ENCODE peak calls at places on chromosomes 5 and 9, in five cellular contexts. One of them, this sample, is unnamed.
A peak's percentile ranks its signal among the peaks of the same experiment; 100 is the strongest.

GRCh38 chr5:107484261-107484660 is 186.5 kb downstream of the EFNA5 start:
- DNase-seq in progenitor cell of endocrine pancreas: no peak
- DNase-seq in A549: no peak
- DNase-seq in psoas muscle: no peak
- DNase-seq in heart right ventricle: no peak
- DNase-seq in this sample: no peak

GRCh38 chr5:98651715-98652114 is 121.7 kb upstream of the RGMB start:
- DNase-seq in progenitor cell of endocrine pancreas: no peak
- DNase-seq in A549: no peak
- DNase-seq in psoas muscle: no peak
- DNase-seq in heart right ventricle: no peak
- DNase-seq in this sample: no peak

GRCh38 chr5:177154003-177154643 is 20.6 kb downstream of the NSD1 start:
- DNase-seq in progenitor cell of endocrine pancreas: no peak
- DNase-seq in A549: no peak
- DNase-seq in psoas muscle: no peak
- DNase-seq in heart right ventricle: no peak
- DNase-seq in this sample: no peak

GRCh38 chr9:117414220-117414905 is 494 bp downstream of the ASTN2 start:
- DNase-seq in progenitor cell of endocrine pancreas: peak; percentile 37
- DNase-seq in A549: peak; percentile 39
- DNase-seq in psoas muscle: peak; percentile 25
- DNase-seq in heart right ventricle: no peak
- DNase-seq in this sample: no peak

GRCh38 chr5:61311836-61312808 is 19.9 kb upstream of the ZSWIM6 start:
- DNase-seq in progenitor cell of endocrine pancreas: no peak
- DNase-seq in A549: peak; percentile 92
- DNase-seq in psoas muscle: no peak
- DNase-seq in heart right ventricle: no peak
- DNase-seq in this sample: no peak

GRCh38 chr5:97840643-97841042 is 657.6 kb upstream of the RIOK2 start:
- DNase-seq in progenitor cell of endocrine pancreas: no peak
- DNase-seq in A549: no peak
- DNase-seq in psoas muscle: no peak
- DNase-seq in heart right ventricle: no peak
- DNase-seq in this sample: no peak

GRCh38 chr9:36423196-36423595 is 23.1 kb upstream of the RNF38 start:
- DNase-seq in progenitor cell of endocrine pancreas: no peak
- DNase-seq in A549: no peak
- DNase-seq in psoas muscle: no peak
- DNase-seq in heart right ventricle: no peak
- DNase-seq in this sample: no peak

GRCh38 chr9:108130896-108131295 is 641.3 kb upstream of the KLF4 start:
- DNase-seq in progenitor cell of endocrine pancreas: no peak
- DNase-seq in A549: no peak
- DNase-seq in psoas muscle: no peak
- DNase-seq in heart right ventricle: no peak
- DNase-seq in this sample: no peak

GRCh38 chr5:147208134-147208533 is 26.7 kb upstream of the STK32A start:
- DNase-seq in progenitor cell of endocrine pancreas: no peak
- DNase-seq in A549: no peak
- DNase-seq in psoas muscle: no peak
- DNase-seq in heart right ventricle: no peak
- DNase-seq in this sample: no peak

GRCh38 chr5:165321912-165322311 is 1816.5 kb downstream of the MAT2B start:
- DNase-seq in progenitor cell of endocrine pancreas: no peak
- DNase-seq in A549: no peak
- DNase-seq in psoas muscle: no peak
- DNase-seq in heart right ventricle: no peak
- DNase-seq in this sample: no peak

GRCh38 chr9:129027685-129028191 is 393 bp downstream of the SH3GLB2 start:
- DNase-seq in progenitor cell of endocrine pancreas: no peak
- DNase-seq in A549: peak; percentile 66
- DNase-seq in psoas muscle: no peak
- DNase-seq in heart right ventricle: peak; percentile 47
- DNase-seq in this sample: no peak

GRCh38 chr5:178398856-178399722 is 166.5 kb upstream of the PHYKPL start:
- DNase-seq in progenitor cell of endocrine pancreas: no peak
- DNase-seq in A549: no peak
- DNase-seq in psoas muscle: no peak
- DNase-seq in heart right ventricle: no peak
- DNase-seq in this sample: no peak

GRCh38 chr9:103545260-103545659 is 548.8 kb upstream of the SMC2 start:
- DNase-seq in progenitor cell of endocrine pancreas: no peak
- DNase-seq in A549: no peak
- DNase-seq in psoas muscle: no peak
- DNase-seq in heart right ventricle: no peak
- DNase-seq in this sample: no peak

GRCh38 chr5:111997308-111998159 is 240.5 kb upstream of the NREP start:
- DNase-seq in progenitor cell of endocrine pancreas: no peak
- DNase-seq in A549: peak; percentile 7
- DNase-seq in psoas muscle: peak; percentile 25
- DNase-seq in heart right ventricle: peak; percentile 5
- DNase-seq in this sample: no peak

GRCh38 chr9:35562895-35563746 is 41.9 kb upstream of the TESK1 start:
- DNase-seq in progenitor cell of endocrine pancreas: no peak
- DNase-seq in A549: no peak
- DNase-seq in psoas muscle: no peak
- DNase-seq in heart right ventricle: no peak
- DNase-seq in this sample: no peak

GRCh38 chr9:124770359-124771020 is 621 bp downstream of the NR6A1 start:
- DNase-seq in progenitor cell of endocrine pancreas: no peak
- DNase-seq in A549: peak; percentile 53
- DNase-seq in psoas muscle: peak; percentile 32
- DNase-seq in heart right ventricle: no peak
- DNase-seq in this sample: no peak

GRCh38 chr5:172113036-172113435 is 75.0 kb downstream of the STK10 start:
- DNase-seq in progenitor cell of endocrine pancreas: no peak
- DNase-seq in A549: no peak
- DNase-seq in psoas muscle: no peak
- DNase-seq in heart right ventricle: no peak
- DNase-seq in this sample: no peak

GRCh38 chr9:114989600-114990410 is 59.4 kb upstream of the TNFSF8 start:
- DNase-seq in progenitor cell of endocrine pancreas: no peak
- DNase-seq in A549: no peak
- DNase-seq in psoas muscle: no peak
- DNase-seq in heart right ventricle: no peak
- DNase-seq in this sample: no peak

GRCh38 chr5:171863928-171864327 is 78.3 kb downstream of the SMIM23 start:
- DNase-seq in progenitor cell of endocrine pancreas: no peak
- DNase-seq in A549: no peak
- DNase-seq in psoas muscle: no peak
- DNase-seq in heart right ventricle: no peak
- DNase-seq in this sample: no peak

GRCh38 chr5:102826629-102827028 is 71.5 kb downstream of the PAM start:
- DNase-seq in progenitor cell of endocrine pancreas: no peak
- DNase-seq in A549: no peak
- DNase-seq in psoas muscle: no peak
- DNase-seq in heart right ventricle: no peak
- DNase-seq in this sample: no peak

GRCh38 chr9:130688070-130688469 is 5.5 kb upstream of the EXOSC2 start:
- DNase-seq in progenitor cell of endocrine pancreas: no peak
- DNase-seq in A549: no peak
- DNase-seq in psoas muscle: no peak
- DNase-seq in heart right ventricle: no peak
- DNase-seq in this sample: no peak

GRCh38 chr9:133186736-133187135 is 22.3 kb downstream of the OBP2B start:
- DNase-seq in progenitor cell of endocrine pancreas: no peak
- DNase-seq in A549: no peak
- DNase-seq in psoas muscle: no peak
- DNase-seq in heart right ventricle: no peak
- DNase-seq in this sample: no peak

GRCh38 chr5:143495124-143495523 is 91.6 kb upstream of the NR3C1 start:
- DNase-seq in progenitor cell of endocrine pancreas: no peak
- DNase-seq in A549: peak; percentile 68
- DNase-seq in psoas muscle: no peak
- DNase-seq in heart right ventricle: no peak
- DNase-seq in this sample: no peak

GRCh38 chr5:127666043-127666716 is 17.3 kb downstream of the CTXN3 start:
- DNase-seq in progenitor cell of endocrine pancreas: no peak
- DNase-seq in A549: no peak
- DNase-seq in psoas muscle: no peak
- DNase-seq in heart right ventricle: no peak
- DNase-seq in this sample: no peak

GRCh38 chr5:95823738-95824609 is 1.4 kb upstream of the GLRX start:
- DNase-seq in progenitor cell of endocrine pancreas: no peak
- DNase-seq in A549: peak; percentile 91
- DNase-seq in psoas muscle: peak; percentile 75
- DNase-seq in heart right ventricle: peak; percentile 66
- DNase-seq in this sample: no peak

GRCh38 chr9:18718393-18718792 is 244.4 kb downstream of the ADAMTSL1 start:
- DNase-seq in progenitor cell of endocrine pancreas: no peak
- DNase-seq in A549: no peak
- DNase-seq in psoas muscle: no peak
- DNase-seq in heart right ventricle: no peak
- DNase-seq in this sample: no peak

GRCh38 chr9:21450733-21451394 is 10.6 kb downstream of the IFNA1 start:
- DNase-seq in progenitor cell of endocrine pancreas: no peak
- DNase-seq in A549: peak; percentile 9
- DNase-seq in psoas muscle: no peak
- DNase-seq in heart right ventricle: no peak
- DNase-seq in this sample: no peak

GRCh38 chr5:52786937-52787599 is 648 bp upstream of the ITGA1 start:
- DNase-seq in progenitor cell of endocrine pancreas: no peak
- DNase-seq in A549: peak; percentile 37
- DNase-seq in psoas muscle: no peak
- DNase-seq in heart right ventricle: no peak
- DNase-seq in this sample: no peak

GRCh38 chr5:43036856-43037711 is 3.0 kb downstream of the ANXA2R start:
- DNase-seq in progenitor cell of endocrine pancreas: no peak
- DNase-seq in A549: no peak
- DNase-seq in psoas muscle: peak; percentile 22
- DNase-seq in heart right ventricle: peak; percentile 34
- DNase-seq in this sample: no peak

GRCh38 chr5:148523139-148523538 is 131.2 kb downstream of the HTR4 start:
- DNase-seq in progenitor cell of endocrine pancreas: no peak
- DNase-seq in A549: no peak
- DNase-seq in psoas muscle: no peak
- DNase-seq in heart right ventricle: no peak
- DNase-seq in this sample: no peak

GRCh38 chr9:114097613-114098020 is 1.5 kb downstream of the KIF12 start:
- DNase-seq in progenitor cell of endocrine pancreas: no peak
- DNase-seq in A549: no peak
- DNase-seq in psoas muscle: no peak
- DNase-seq in heart right ventricle: no peak
- DNase-seq in this sample: no peak

GRCh38 chr9:22119537-22120167 is 110.5 kb upstream of the CDKN2B start:
- DNase-seq in progenitor cell of endocrine pancreas: no peak
- DNase-seq in A549: no peak
- DNase-seq in psoas muscle: no peak
- DNase-seq in heart right ventricle: no peak
- DNase-seq in this sample: no peak

GRCh38 chr5:127907907-127908306 is 175.7 kb upstream of the SLC12A2 start:
- DNase-seq in progenitor cell of endocrine pancreas: no peak
- DNase-seq in A549: no peak
- DNase-seq in psoas muscle: no peak
- DNase-seq in heart right ventricle: no peak
- DNase-seq in this sample: no peak

GRCh38 chr5:81265101-81265500 is 32.0 kb downstream of the CKMT2 start:
- DNase-seq in progenitor cell of endocrine pancreas: no peak
- DNase-seq in A549: no peak
- DNase-seq in psoas muscle: no peak
- DNase-seq in heart right ventricle: no peak
- DNase-seq in this sample: no peak

GRCh38 chr5:6359941-6360683 is 18.2 kb downstream of the MED10 start:
- DNase-seq in progenitor cell of endocrine pancreas: no peak
- DNase-seq in A549: no peak
- DNase-seq in psoas muscle: no peak
- DNase-seq in heart right ventricle: no peak
- DNase-seq in this sample: no peak

GRCh38 chr5:172178301-172179031 is 9.6 kb downstream of the STK10 start:
- DNase-seq in progenitor cell of endocrine pancreas: no peak
- DNase-seq in A549: no peak
- DNase-seq in psoas muscle: no peak
- DNase-seq in heart right ventricle: no peak
- DNase-seq in this sample: no peak

DNA sequence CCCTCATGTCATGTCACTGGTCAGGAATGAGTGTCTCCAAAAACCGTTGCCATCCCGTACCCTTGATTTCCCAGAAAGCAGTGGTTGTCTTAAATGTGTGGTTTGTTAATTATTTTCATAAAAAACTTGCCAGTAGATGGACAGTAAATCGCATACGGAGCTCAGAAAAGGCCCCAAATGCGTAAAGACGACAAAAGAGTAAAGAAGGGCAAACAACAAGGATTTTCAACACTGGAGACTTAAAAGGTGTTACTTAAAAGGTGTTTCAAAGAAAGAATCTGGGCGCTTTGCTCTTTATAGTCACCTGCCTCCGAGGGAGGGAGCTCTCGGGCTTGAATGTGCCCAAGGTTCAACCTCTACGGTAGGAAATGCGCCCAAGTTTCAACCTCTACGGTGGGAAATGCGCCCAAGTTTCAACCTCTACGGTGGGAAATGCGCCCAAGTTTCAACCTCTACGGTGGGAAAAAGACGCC is 727 bp downstream of the KIF27 start:
- DNase-seq in progenitor cell of endocrine pancreas: no peak
- DNase-seq in A549: no peak
- DNase-seq in psoas muscle: no peak
- DNase-seq in heart right ventricle: peak; percentile 50
- DNase-seq in this sample: no peak
- TF ChIP-seq CTCF in progenitor cell of endocrine pancreas: no peak
- TF ChIP-seq CTCF in A549: peak; percentile 59
- TF ChIP-seq CTCF in psoas muscle: no peak
- TF ChIP-seq CTCF in heart right ventricle: peak; percentile 37
- TF ChIP-seq CTCF in this sample: no peak

GRCh38 chr5:122156724-122157325 is 27.5 kb downstream of the ZNF474 start:
- DNase-seq in progenitor cell of endocrine pancreas: no peak
- DNase-seq in A549: peak; percentile 43
- DNase-seq in psoas muscle: no peak
- DNase-seq in heart right ventricle: no peak
- DNase-seq in this sample: no peak
- TF ChIP-seq CTCF in progenitor cell of endocrine pancreas: peak; percentile 42
- TF ChIP-seq CTCF in A549: peak; percentile 59
- TF ChIP-seq CTCF in psoas muscle: peak; percentile 23
- TF ChIP-seq CTCF in heart right ventricle: peak; percentile 33
- TF ChIP-seq CTCF in this sample: no peak

GRCh38 chr9:136975624-136976023 is 1.7 kb upstream of the PTGDS start:
- DNase-seq in progenitor cell of endocrine pancreas: no peak
- DNase-seq in A549: no peak
- DNase-seq in psoas muscle: no peak
- DNase-seq in heart right ventricle: peak; percentile 76
- DNase-seq in this sample: no peak
- TF ChIP-seq CTCF in progenitor cell of endocrine pancreas: peak; percentile 8
- TF ChIP-seq CTCF in A549: peak; percentile 8
- TF ChIP-seq CTCF in psoas muscle: peak; percentile 14
- TF ChIP-seq CTCF in heart right ventricle: peak; percentile 56
- TF ChIP-seq CTCF in this sample: no peak

GRCh38 chr9:78130004-78130403 is 98.4 kb upstream of the GNAQ start:
- DNase-seq in progenitor cell of endocrine pancreas: no peak
- DNase-seq in A549: peak; percentile 67
- DNase-seq in psoas muscle: no peak
- DNase-seq in heart right ventricle: no peak
- DNase-seq in this sample: no peak
- TF ChIP-seq CTCF in progenitor cell of endocrine pancreas: no peak
- TF ChIP-seq CTCF in A549: peak; percentile 35
- TF ChIP-seq CTCF in psoas muscle: no peak
- TF ChIP-seq CTCF in heart right ventricle: no peak
- TF ChIP-seq CTCF in this sample: no peak

GRCh38 chr5:118698774-118699173 is 289.6 kb downstream of the DTWD2 start:
- DNase-seq in progenitor cell of endocrine pancreas: no peak
- DNase-seq in A549: no peak
- DNase-seq in psoas muscle: no peak
- DNase-seq in heart right ventricle: no peak
- DNase-seq in this sample: no peak
- TF ChIP-seq CTCF in progenitor cell of endocrine pancreas: no peak
- TF ChIP-seq CTCF in A549: no peak
- TF ChIP-seq CTCF in psoas muscle: no peak
- TF ChIP-seq CTCF in heart right ventricle: no peak
- TF ChIP-seq CTCF in this sample: no peak